ENCODE peak calls at places on chromosomes 6 and 20, in five cellular contexts. One of them, this sample, is unnamed.

GRCh38 chr6:9360881-9361280 is 925.5 kb upstream of the SLC35B3 start:
- DNase-seq in lower leg skin: no peak
- DNase-seq in PC-9: peak
- DNase-seq in transverse colon: no peak
- DNase-seq in heart right ventricle: no peak
- DNase-seq in this sample: no peak

GRCh38 chr6:66396145-66396544 is 689.1 kb upstream of the EYS start:
- DNase-seq in heart right ventricle: no peak
- DNase-seq in transverse colon: no peak
- DNase-seq in PC-9: no peak
- DNase-seq in lower leg skin: no peak
- DNase-seq in this sample: no peak

GRCh38 chr20:33444797-33445560 is 1.4 kb upstream of the SNTA1 start:
- DNase-seq in lower leg skin: no peak
- DNase-seq in heart right ventricle: peak
- DNase-seq in transverse colon: peak
- DNase-seq in PC-9: peak
- DNase-seq in this sample: no peak

GRCh38 chr6:54697423-54697822 is 149.1 kb upstream of the FAM83B start:
- DNase-seq in heart right ventricle: no peak
- DNase-seq in PC-9: no peak
- DNase-seq in lower leg skin: no peak
- DNase-seq in transverse colon: no peak
- DNase-seq in this sample: no peak

GRCh38 chr20:57696401-57696961 is 13.3 kb downstream of the PMEPA1 start:
- DNase-seq in heart right ventricle: no peak
- DNase-seq in lower leg skin: no peak
- DNase-seq in transverse colon: no peak
- DNase-seq in PC-9: no peak
- DNase-seq in this sample: no peak

GRCh38 chr6:68197356-68197755 is 437.7 kb upstream of the ADGRB3 start:
- DNase-seq in transverse colon: no peak
- DNase-seq in heart right ventricle: no peak
- DNase-seq in PC-9: no peak
- DNase-seq in lower leg skin: no peak
- DNase-seq in this sample: no peak

GRCh38 chr6:122839477-122839876 is 50.4 kb downstream of the SMPDL3A start:
- DNase-seq in PC-9: peak
- DNase-seq in lower leg skin: peak
- DNase-seq in transverse colon: peak
- DNase-seq in heart right ventricle: no peak
- DNase-seq in this sample: peak

GRCh38 chr20:44787299-44787698 is 23.0 kb downstream of the RIMS4 start:
- DNase-seq in PC-9: no peak
- DNase-seq in lower leg skin: no peak
- DNase-seq in transverse colon: peak
- DNase-seq in heart right ventricle: no peak
- DNase-seq in this sample: no peak

GRCh38 chr6:2863901-2864300 is 22.2 kb upstream of the SERPINB1 start:
- DNase-seq in heart right ventricle: no peak
- DNase-seq in transverse colon: no peak
- DNase-seq in lower leg skin: no peak
- DNase-seq in PC-9: no peak
- DNase-seq in this sample: no peak

GRCh38 chr20:4512891-4513550 is 208.7 kb upstream of the PRND start:
- DNase-seq in heart right ventricle: no peak
- DNase-seq in transverse colon: no peak
- DNase-seq in lower leg skin: no peak
- DNase-seq in PC-9: peak
- DNase-seq in this sample: peak

GRCh38 chr20:34990231-34990630 is 34.6 kb downstream of the MYH7B start:
- DNase-seq in transverse colon: no peak
- DNase-seq in PC-9: no peak
- DNase-seq in lower leg skin: no peak
- DNase-seq in heart right ventricle: no peak
- DNase-seq in this sample: no peak

GRCh38 chr6:78561015-78561414 is 306.3 kb upstream of the IRAK1BP1 start:
- DNase-seq in transverse colon: no peak
- DNase-seq in heart right ventricle: no peak
- DNase-seq in PC-9: no peak
- DNase-seq in lower leg skin: no peak
- DNase-seq in this sample: no peak

GRCh38 chr6:166627875-166628849 is 1.1 kb upstream of the RPS6KA2 start:
- DNase-seq in heart right ventricle: peak
- DNase-seq in PC-9: peak
- DNase-seq in transverse colon: peak
- DNase-seq in lower leg skin: peak
- DNase-seq in this sample: no peak

GRCh38 chr20:52150440-52151258 is 40.9 kb downstream of the ZFP64 start:
- DNase-seq in lower leg skin: no peak
- DNase-seq in heart right ventricle: no peak
- DNase-seq in PC-9: peak
- DNase-seq in transverse colon: no peak
- DNase-seq in this sample: peak

GRCh38 chr20:2051920-2052319 is 49.7 kb upstream of the STK35 start:
- DNase-seq in heart right ventricle: no peak
- DNase-seq in transverse colon: no peak
- DNase-seq in lower leg skin: no peak
- DNase-seq in PC-9: no peak
- DNase-seq in this sample: no peak

GRCh38 chr6:169938262-169938701 is 186.9 kb downstream of the ERMARD start:
- DNase-seq in transverse colon: no peak
- DNase-seq in lower leg skin: no peak
- DNase-seq in heart right ventricle: no peak
- DNase-seq in PC-9: no peak
- DNase-seq in this sample: no peak

GRCh38 chr6:46993846-46994245 is 48.3 kb downstream of the ADGRF1 start:
- DNase-seq in PC-9: peak
- DNase-seq in transverse colon: no peak
- DNase-seq in lower leg skin: no peak
- DNase-seq in heart right ventricle: no peak
- DNase-seq in this sample: peak

GRCh38 chr6:80235647-80236046 is 129.2 kb downstream of the BCKDHB start:
- DNase-seq in PC-9: no peak
- DNase-seq in transverse colon: no peak
- DNase-seq in lower leg skin: no peak
- DNase-seq in heart right ventricle: no peak
- DNase-seq in this sample: no peak

GRCh38 chr6:75602164-75602896 is 650 bp downstream of the SENP6 start:
- DNase-seq in lower leg skin: peak
- DNase-seq in transverse colon: peak
- DNase-seq in PC-9: no peak
- DNase-seq in heart right ventricle: peak
- DNase-seq in this sample: no peak

GRCh38 chr6:48916523-48917050 is 546.5 kb downstream of the MMUT start:
- DNase-seq in transverse colon: no peak
- DNase-seq in heart right ventricle: no peak
- DNase-seq in lower leg skin: no peak
- DNase-seq in PC-9: no peak
- DNase-seq in this sample: no peak

GRCh38 chr20:57211949-57212889 is 54.2 kb downstream of the BMP7 start:
- DNase-seq in PC-9: peak
- DNase-seq in transverse colon: peak
- DNase-seq in lower leg skin: peak
- DNase-seq in heart right ventricle: peak
- DNase-seq in this sample: peak

GRCh38 chr6:170260686-170261085 is 30.2 kb downstream of the DLL1 start:
- DNase-seq in PC-9: no peak
- DNase-seq in lower leg skin: no peak
- DNase-seq in heart right ventricle: no peak
- DNase-seq in transverse colon: no peak
- DNase-seq in this sample: no peak

GRCh38 chr6:16503919-16504554 is 257.2 kb downstream of the ATXN1 start:
- DNase-seq in transverse colon: peak
- DNase-seq in PC-9: no peak
- DNase-seq in heart right ventricle: no peak
- DNase-seq in lower leg skin: no peak
- DNase-seq in this sample: no peak

GRCh38 chr6:142155091-142155490 is 8.0 kb downstream of the VTA1 start:
- DNase-seq in PC-9: no peak
- DNase-seq in lower leg skin: no peak
- DNase-seq in transverse colon: no peak
- DNase-seq in heart right ventricle: no peak
- DNase-seq in this sample: no peak

GRCh38 chr6:39980839-39981580 is 46.7 kb upstream of the MOCS1 start:
- DNase-seq in transverse colon: peak
- DNase-seq in lower leg skin: peak
- DNase-seq in PC-9: peak
- DNase-seq in heart right ventricle: no peak
- DNase-seq in this sample: peak

GRCh38 chr20:32893263-32893877 is 34.6 kb downstream of the EFCAB8 start:
- DNase-seq in transverse colon: no peak
- DNase-seq in heart right ventricle: no peak
- DNase-seq in lower leg skin: no peak
- DNase-seq in PC-9: no peak
- DNase-seq in this sample: no peak

GRCh38 chr6:45539124-45539523 is 161.4 kb upstream of the SUPT3H start:
- DNase-seq in transverse colon: no peak
- DNase-seq in lower leg skin: no peak
- DNase-seq in PC-9: no peak
- DNase-seq in heart right ventricle: no peak
- DNase-seq in this sample: no peak

GRCh38 chr20:23634985-23635767 is 2.6 kb downstream of the CST3 start:
- DNase-seq in heart right ventricle: no peak
- DNase-seq in transverse colon: no peak
- DNase-seq in lower leg skin: no peak
- DNase-seq in PC-9: no peak
- DNase-seq in this sample: no peak

GRCh38 chr6:41527721-41528408 is 18.3 kb upstream of the FOXP4 start:
- DNase-seq in PC-9: no peak
- DNase-seq in heart right ventricle: no peak
- DNase-seq in transverse colon: peak
- DNase-seq in lower leg skin: no peak
- DNase-seq in this sample: no peak

GRCh38 chr6:16332175-16332542 is 93.8 kb downstream of the GMPR start:
- DNase-seq in lower leg skin: peak
- DNase-seq in PC-9: peak
- DNase-seq in transverse colon: peak
- DNase-seq in heart right ventricle: peak
- DNase-seq in this sample: peak

GRCh38 chr6:128307671-128308070 is 212.7 kb downstream of the PTPRK start:
- DNase-seq in heart right ventricle: no peak
- DNase-seq in lower leg skin: no peak
- DNase-seq in transverse colon: no peak
- DNase-seq in PC-9: no peak
- DNase-seq in this sample: no peak

GRCh38 chr6:31899215-31899614 is 1.7 kb upstream of the EHMT2 start:
- DNase-seq in heart right ventricle: no peak
- DNase-seq in lower leg skin: no peak
- DNase-seq in PC-9: no peak
- DNase-seq in transverse colon: no peak
- DNase-seq in this sample: no peak

GRCh38 chr6:31899882-31900722 is 1.8 kb downstream of the ZBTB12 start:
- DNase-seq in lower leg skin: no peak
- DNase-seq in PC-9: no peak
- DNase-seq in heart right ventricle: no peak
- DNase-seq in transverse colon: no peak
- DNase-seq in this sample: no peak

GRCh38 chr6:31901415-31901952 is 402 bp downstream of the ZBTB12 start:
- DNase-seq in PC-9: peak
- DNase-seq in heart right ventricle: peak
- DNase-seq in transverse colon: peak
- DNase-seq in lower leg skin: peak
- DNase-seq in this sample: no peak

GRCh38 chr6:31901953-31902643 is at the start of gene ZBTB12:
- DNase-seq in lower leg skin: peak
- DNase-seq in transverse colon: peak
- DNase-seq in heart right ventricle: peak
- DNase-seq in PC-9: peak
- DNase-seq in this sample: peak

GRCh38 chr6:31900917-31901414 is 920 bp downstream of the ZBTB12 start:
- DNase-seq in heart right ventricle: no peak
- DNase-seq in transverse colon: peak
- DNase-seq in lower leg skin: no peak
- DNase-seq in PC-9: peak
- DNase-seq in this sample: no peak
- H3K4me3 ChIP-seq in heart right ventricle: peak
- H3K4me3 ChIP-seq in transverse colon: peak
- H3K4me3 ChIP-seq in lower leg skin: peak
- H3K4me3 ChIP-seq in PC-9: peak
- H3K4me3 ChIP-seq in this sample: peak

GRCh38 chr6:30719791-30720737 is at the start of gene TUBB:
- DNase-seq in heart right ventricle: peak
- DNase-seq in PC-9: peak
- DNase-seq in transverse colon: peak
- DNase-seq in lower leg skin: peak
- DNase-seq in this sample: peak
- TF ChIP-seq CTCF in heart right ventricle: no peak
- TF ChIP-seq CTCF in PC-9: peak
- TF ChIP-seq CTCF in transverse colon: peak
- TF ChIP-seq CTCF in lower leg skin: no peak
- TF ChIP-seq CTCF in this sample: no peak

DNA sequence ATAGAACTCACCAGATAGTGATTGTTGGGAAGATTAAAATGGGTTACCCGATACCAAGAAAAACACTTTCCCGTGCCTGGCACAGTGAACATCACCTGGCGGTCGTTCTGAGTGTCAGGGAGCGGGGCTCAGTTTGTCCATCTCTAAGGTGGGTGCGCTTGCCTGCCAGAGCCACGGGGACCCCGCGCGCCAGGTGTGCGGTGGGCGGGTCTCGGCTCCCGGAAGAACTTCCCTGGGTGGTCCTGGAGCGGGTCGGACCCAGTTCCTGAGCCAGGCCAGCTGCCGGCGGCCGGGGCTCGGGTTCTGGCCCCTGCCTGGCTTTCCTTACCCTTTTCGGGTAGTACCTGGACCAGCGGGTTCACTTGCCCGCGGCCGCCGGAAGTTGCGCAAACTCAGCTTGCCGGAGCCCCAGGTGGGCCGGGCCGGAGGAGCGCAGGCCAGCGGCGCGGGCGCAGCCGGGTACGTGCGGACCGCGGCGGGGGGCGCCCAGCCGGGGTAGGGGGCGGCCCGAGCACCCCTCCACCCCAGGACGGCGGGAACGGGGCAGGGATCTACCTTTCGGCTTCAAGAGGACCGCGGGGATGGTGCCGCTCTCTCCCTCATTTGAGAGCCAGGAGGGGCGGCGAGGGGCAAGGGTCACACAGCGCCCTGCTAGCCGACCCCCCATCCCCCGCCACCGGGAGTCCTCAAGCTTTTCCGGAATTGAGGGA is 7.5 kb downstream of the FAM110A start:
- DNase-seq in lower leg skin: no peak
- DNase-seq in transverse colon: peak
- DNase-seq in heart right ventricle: no peak
- DNase-seq in PC-9: peak
- DNase-seq in this sample: no peak
- H3K4me3 ChIP-seq in lower leg skin: peak
- H3K4me3 ChIP-seq in transverse colon: peak
- H3K4me3 ChIP-seq in heart right ventricle: peak
- H3K4me3 ChIP-seq in PC-9: peak
- H3K4me3 ChIP-seq in this sample: peak

DNA sequence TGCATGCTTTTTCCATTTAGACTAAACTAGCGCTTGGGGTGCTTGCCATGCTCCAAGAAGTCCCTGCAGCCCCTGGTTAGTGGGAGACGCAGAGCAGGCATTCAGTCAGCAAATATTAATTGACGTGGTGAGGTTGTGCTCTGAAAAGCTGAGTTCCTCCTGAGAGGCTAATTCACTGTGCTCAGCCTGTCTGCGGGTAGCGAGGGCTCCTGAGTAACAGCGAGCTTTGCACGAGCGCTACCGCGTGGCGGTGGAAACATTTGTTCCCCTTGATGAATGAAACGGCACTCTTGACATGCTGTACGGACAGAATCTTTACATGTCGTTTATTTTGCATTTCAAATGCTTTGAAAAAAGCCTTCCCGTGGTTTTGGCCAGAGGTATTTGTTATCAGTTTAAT is 170.6 kb upstream of the AGPAT4 start:
- DNase-seq in transverse colon: no peak
- DNase-seq in heart right ventricle: peak
- DNase-seq in PC-9: no peak
- DNase-seq in lower leg skin: no peak
- DNase-seq in this sample: peak
- TF ChIP-seq CTCF in transverse colon: no peak
- TF ChIP-seq CTCF in heart right ventricle: no peak
- TF ChIP-seq CTCF in PC-9: no peak
- TF ChIP-seq CTCF in lower leg skin: no peak
- TF ChIP-seq CTCF in this sample: peak